ENCODE peak calls at places on chromosomes 6 and 20, in eight cellular contexts. B is HL-60; Y is OCI-LY7; M is HT-29; U is stimulated activated CD4-positive, alpha-beta T cell treated with anti-CD3 and anti-CD28 coated beads, Interleukin-4, amount 100 ng/mL, for 48 hours; P is GM23248; T is renal cortical epithelial cell; H is C1 segment of cervical spinal cord. I is an unnamed sample.

GRCh38 chr6:149231786-149232185 is 85.7 kb upstream of the TAB2 start:
- DNase-seq in B (no peak), Y (no peak), M (no peak), U (no peak), P (no peak), T (no peak), H (peak; percentile 46), I (no peak)

GRCh38 chr6:135266675-135267074 is 85.6 kb downstream of the MYB start:
- DNase-seq in B (no peak), Y (peak; percentile 93), M (no peak), U (no peak), P (no peak), T (no peak), H (no peak), I (no peak)

GRCh38 chr6:38554700-38555413 is 84.9 kb downstream of the BTBD9 start:
- DNase-seq in B (no peak), Y (no peak), M (no peak), U (no peak), P (peak; percentile 82), T (peak; percentile 67), H (no peak), I (no peak)

GRCh38 chr6:21664263-21665081 is 70.9 kb downstream of the SOX4 start:
- DNase-seq in B (peak; percentile 4), Y (no peak), M (no peak), U (no peak), P (peak; percentile 60), T (no peak), H (no peak), I (no peak)

GRCh38 chr6:39053854-39054576 is 5.4 kb downstream of the GLP1R start:
- DNase-seq in B (no peak), Y (no peak), M (no peak), U (no peak), P (no peak), T (no peak), H (no peak), I (no peak)

GRCh38 chr20:23061713-23062561 is 12.5 kb upstream of the THBD start:
- DNase-seq in B (peak; percentile 60), Y (peak; percentile 6), M (peak; percentile 28), U (no peak), P (peak; percentile 91), T (no peak), H (no peak), I (no peak)

GRCh38 chr6:142566628-142567396 is 265.0 kb downstream of the ADGRG6 start:
- DNase-seq in B (peak; percentile 45), Y (peak; percentile 43), M (peak; percentile 87), U (peak; percentile 52), P (peak; percentile 78), T (peak; percentile 47), H (no peak), I (peak; percentile 30)

GRCh38 chr20:1375515-1375914 is 17.3 kb downstream of the FKBP1A start:
- DNase-seq in B (peak; percentile 24), Y (no peak), M (no peak), U (no peak), P (peak; percentile 87), T (peak; percentile 43), H (no peak), I (no peak)

GRCh38 chr6:159819932-159820640 is 20.0 kb downstream of the PNLDC1 start:
- DNase-seq in B (peak; percentile 97), Y (peak; percentile 54), M (no peak), U (peak; percentile 3), P (no peak), T (no peak), H (no peak), I (no peak)

GRCh38 chr6:1070085-1070521 is 241.8 kb upstream of the FOXQ1 start:
- DNase-seq in B (no peak), Y (no peak), M (peak; percentile 61), U (no peak), P (no peak), T (no peak), H (no peak), I (no peak)

GRCh38 chr6:40074292-40075050 is 140.2 kb upstream of the MOCS1 start:
- DNase-seq in B (no peak), Y (no peak), M (no peak), U (no peak), P (no peak), T (no peak), H (no peak), I (no peak)

GRCh38 chr6:854405-855073 is 161.6 kb upstream of the EXOC2 start:
- DNase-seq in B (no peak), Y (no peak), M (peak; percentile 27), U (no peak), P (no peak), T (no peak), H (no peak), I (no peak)

GRCh38 chr6:134379086-134379485 is 61.2 kb upstream of the SGK1 start:
- DNase-seq in B (no peak), Y (no peak), M (peak; percentile 96), U (no peak), P (no peak), T (peak; percentile 25), H (no peak), I (no peak)

GRCh38 chr6:155530219-155530834 is 74.7 kb upstream of the NOX3 start:
- DNase-seq in B (no peak), Y (peak; percentile 66), M (peak; percentile 38), U (no peak), P (peak; percentile 70), T (peak; percentile 60), H (no peak), I (no peak)

GRCh38 chr20:17610566-17611289 is 40.9 kb downstream of the DSTN start:
- DNase-seq in B (no peak), Y (no peak), M (no peak), U (peak; percentile 32), P (no peak), T (no peak), H (no peak), I (no peak)

GRCh38 chr20:50389808-50390684 is 120.1 kb upstream of the PTPN1 start:
- DNase-seq in B (no peak), Y (no peak), M (peak; percentile 31), U (no peak), P (no peak), T (no peak), H (no peak), I (no peak)

GRCh38 chr20:21511850-21512633 is 1.8 kb downstream of the NKX2-2 start:
- DNase-seq in B (no peak), Y (no peak), M (no peak), U (no peak), P (no peak), T (no peak), H (no peak), I (no peak)

GRCh38 chr6:20811112-20811746 is 277.0 kb downstream of the CDKAL1 start:
- DNase-seq in B (no peak), Y (no peak), M (peak; percentile 84), U (no peak), P (peak; percentile 94), T (peak; percentile 98), H (no peak), I (no peak)

GRCh38 chr6:55557176-55557575 is 21.8 kb downstream of the HMGCLL1 start:
- DNase-seq in B (no peak), Y (no peak), M (no peak), U (no peak), P (no peak), T (no peak), H (no peak), I (no peak)

GRCh38 chr6:38052035-38052434 is 232.5 kb downstream of the ZFAND3 start:
- DNase-seq in B (no peak), Y (no peak), M (peak; percentile 46), U (no peak), P (no peak), T (peak; percentile 16), H (no peak), I (no peak)

GRCh38 chr6:112443666-112444065 is 96.5 kb downstream of the RFPL4B start:
- DNase-seq in B (no peak), Y (no peak), M (no peak), U (no peak), P (peak; percentile 83), T (peak; percentile 12), H (no peak), I (no peak)

GRCh38 chr6:169933839-169934698 is 182.6 kb downstream of the ERMARD start:
- DNase-seq in B (no peak), Y (no peak), M (no peak), U (no peak), P (peak; percentile 68), T (no peak), H (no peak), I (no peak)

I was measured in effector CD8-positive, alpha-beta T cell.